ENCODE peak calls at places on chromosomes 16 and 17, in eight cellular contexts. One of them, this sample, is unnamed.

GRCh38 chr17:72518333-72518732 is 397.5 kb downstream of the SOX9 start:
- DNase-seq in effector memory CD4-positive, alpha-beta T cell: no peak
- DNase-seq in pancreas: no peak
- DNase-seq in fibroblast of pulmonary artery: no peak
- DNase-seq in lower leg skin: no peak
- DNase-seq in fibroblast of mammary gland: no peak
- DNase-seq in AG04450: no peak
- DNase-seq in ascending aorta: no peak
- DNase-seq in this sample: no peak

GRCh38 chr17:7719661-7720060 is 2.1 kb downstream of the DNAH2 start:
- DNase-seq in effector memory CD4-positive, alpha-beta T cell: no peak
- DNase-seq in pancreas: no peak
- DNase-seq in fibroblast of pulmonary artery: no peak
- DNase-seq in lower leg skin: no peak
- DNase-seq in fibroblast of mammary gland: no peak
- DNase-seq in AG04450: no peak
- DNase-seq in ascending aorta: no peak
- DNase-seq in this sample: no peak

GRCh38 chr16:54106078-54106477 is 180.5 kb downstream of the IRX3 start:
- DNase-seq in effector memory CD4-positive, alpha-beta T cell: no peak
- DNase-seq in pancreas: no peak
- DNase-seq in fibroblast of pulmonary artery: no peak
- DNase-seq in lower leg skin: no peak
- DNase-seq in fibroblast of mammary gland: no peak
- DNase-seq in AG04450: no peak
- DNase-seq in ascending aorta: no peak
- DNase-seq in this sample: no peak

GRCh38 chr17:57293077-57293476 is 36.8 kb downstream of the MSI2 start:
- DNase-seq in effector memory CD4-positive, alpha-beta T cell: no peak
- DNase-seq in pancreas: peak
- DNase-seq in fibroblast of pulmonary artery: no peak
- DNase-seq in lower leg skin: peak
- DNase-seq in fibroblast of mammary gland: no peak
- DNase-seq in AG04450: no peak
- DNase-seq in ascending aorta: no peak
- DNase-seq in this sample: no peak

GRCh38 chr16:19315889-19316288 is 30.4 kb downstream of the CLEC19A start:
- DNase-seq in effector memory CD4-positive, alpha-beta T cell: no peak
- DNase-seq in pancreas: no peak
- DNase-seq in fibroblast of pulmonary artery: no peak
- DNase-seq in lower leg skin: no peak
- DNase-seq in fibroblast of mammary gland: no peak
- DNase-seq in AG04450: no peak
- DNase-seq in ascending aorta: no peak
- DNase-seq in this sample: no peak

GRCh38 chr16:53090271-53090590 is 35.4 kb downstream of the CHD9 start:
- DNase-seq in effector memory CD4-positive, alpha-beta T cell: no peak
- DNase-seq in pancreas: no peak
- DNase-seq in fibroblast of pulmonary artery: no peak
- DNase-seq in lower leg skin: no peak
- DNase-seq in fibroblast of mammary gland: no peak
- DNase-seq in AG04450: no peak
- DNase-seq in ascending aorta: no peak
- DNase-seq in this sample: no peak

GRCh38 chr17:63634163-63634562 is 11.9 kb downstream of the MAP3K3 start:
- DNase-seq in effector memory CD4-positive, alpha-beta T cell: no peak
- DNase-seq in pancreas: no peak
- DNase-seq in fibroblast of pulmonary artery: peak
- DNase-seq in lower leg skin: no peak
- DNase-seq in fibroblast of mammary gland: no peak
- DNase-seq in AG04450: no peak
- DNase-seq in ascending aorta: no peak
- DNase-seq in this sample: peak

GRCh38 chr17:44170499-44171201 is at the start of gene ASB16:
- DNase-seq in effector memory CD4-positive, alpha-beta T cell: no peak
- DNase-seq in pancreas: peak
- DNase-seq in fibroblast of pulmonary artery: no peak
- DNase-seq in lower leg skin: no peak
- DNase-seq in fibroblast of mammary gland: peak
- DNase-seq in AG04450: no peak
- DNase-seq in ascending aorta: no peak
- DNase-seq in this sample: peak

GRCh38 chr17:71055128-71055527 is 885.8 kb downstream of the KCNJ2 start:
- DNase-seq in effector memory CD4-positive, alpha-beta T cell: no peak
- DNase-seq in pancreas: no peak
- DNase-seq in fibroblast of pulmonary artery: peak
- DNase-seq in lower leg skin: no peak
- DNase-seq in fibroblast of mammary gland: peak
- DNase-seq in AG04450: peak
- DNase-seq in ascending aorta: no peak
- DNase-seq in this sample: no peak

GRCh38 chr16:56258508-56259424 is 67.5 kb downstream of the GNAO1 start:
- DNase-seq in effector memory CD4-positive, alpha-beta T cell: no peak
- DNase-seq in pancreas: no peak
- DNase-seq in fibroblast of pulmonary artery: no peak
- DNase-seq in lower leg skin: no peak
- DNase-seq in fibroblast of mammary gland: no peak
- DNase-seq in AG04450: no peak
- DNase-seq in ascending aorta: no peak
- DNase-seq in this sample: no peak

GRCh38 chr17:74126179-74126900 is 77.1 kb upstream of the RPL38 start:
- DNase-seq in effector memory CD4-positive, alpha-beta T cell: no peak
- DNase-seq in pancreas: no peak
- DNase-seq in fibroblast of pulmonary artery: no peak
- DNase-seq in lower leg skin: no peak
- DNase-seq in fibroblast of mammary gland: no peak
- DNase-seq in AG04450: no peak
- DNase-seq in ascending aorta: no peak
- DNase-seq in this sample: no peak

GRCh38 chr16:50114357-50115129 is 38.6 kb upstream of the TENT4B start:
- DNase-seq in effector memory CD4-positive, alpha-beta T cell: no peak
- DNase-seq in pancreas: no peak
- DNase-seq in fibroblast of pulmonary artery: no peak
- DNase-seq in lower leg skin: no peak
- DNase-seq in fibroblast of mammary gland: no peak
- DNase-seq in AG04450: no peak
- DNase-seq in ascending aorta: no peak
- DNase-seq in this sample: no peak

GRCh38 chr16:66503030-66503429 is 46.9 kb downstream of the TK2 start:
- DNase-seq in effector memory CD4-positive, alpha-beta T cell: no peak
- DNase-seq in pancreas: no peak
- DNase-seq in fibroblast of pulmonary artery: no peak
- DNase-seq in lower leg skin: no peak
- DNase-seq in fibroblast of mammary gland: no peak
- DNase-seq in AG04450: no peak
- DNase-seq in ascending aorta: no peak
- DNase-seq in this sample: peak

GRCh38 chr16:19664166-19664565 is 53.9 kb downstream of the KNOP1 start:
- DNase-seq in effector memory CD4-positive, alpha-beta T cell: no peak
- DNase-seq in pancreas: no peak
- DNase-seq in fibroblast of pulmonary artery: no peak
- DNase-seq in lower leg skin: no peak
- DNase-seq in fibroblast of mammary gland: no peak
- DNase-seq in AG04450: no peak
- DNase-seq in ascending aorta: no peak
- DNase-seq in this sample: no peak

GRCh38 chr17:58318065-58318481 is 10.5 kb downstream of the TSPOAP1 start:
- DNase-seq in effector memory CD4-positive, alpha-beta T cell: no peak
- DNase-seq in pancreas: no peak
- DNase-seq in fibroblast of pulmonary artery: no peak
- DNase-seq in lower leg skin: no peak
- DNase-seq in fibroblast of mammary gland: no peak
- DNase-seq in AG04450: no peak
- DNase-seq in ascending aorta: no peak
- DNase-seq in this sample: no peak

GRCh38 chr16:84833542-84834402 is 14.0 kb downstream of the CRISPLD2 start:
- DNase-seq in effector memory CD4-positive, alpha-beta T cell: no peak
- DNase-seq in pancreas: no peak
- DNase-seq in fibroblast of pulmonary artery: no peak
- DNase-seq in lower leg skin: no peak
- DNase-seq in fibroblast of mammary gland: peak
- DNase-seq in AG04450: no peak
- DNase-seq in ascending aorta: no peak
- DNase-seq in this sample: no peak

GRCh38 chr16:12229759-12230594 is 253.4 kb downstream of the SNX29 start:
- DNase-seq in effector memory CD4-positive, alpha-beta T cell: no peak
- DNase-seq in pancreas: no peak
- DNase-seq in fibroblast of pulmonary artery: peak
- DNase-seq in lower leg skin: no peak
- DNase-seq in fibroblast of mammary gland: peak
- DNase-seq in AG04450: peak
- DNase-seq in ascending aorta: no peak
- DNase-seq in this sample: peak

GRCh38 chr16:6570520-6570919 is 762.1 kb upstream of the RBFOX1 start:
- DNase-seq in effector memory CD4-positive, alpha-beta T cell: no peak
- DNase-seq in pancreas: no peak
- DNase-seq in fibroblast of pulmonary artery: no peak
- DNase-seq in lower leg skin: no peak
- DNase-seq in fibroblast of mammary gland: no peak
- DNase-seq in AG04450: no peak
- DNase-seq in ascending aorta: no peak
- DNase-seq in this sample: no peak

GRCh38 chr16:997440-998051 is 16.0 kb downstream of the SOX8 start:
- DNase-seq in effector memory CD4-positive, alpha-beta T cell: peak
- DNase-seq in pancreas: peak
- DNase-seq in fibroblast of pulmonary artery: peak
- DNase-seq in lower leg skin: no peak
- DNase-seq in fibroblast of mammary gland: peak
- DNase-seq in AG04450: no peak
- DNase-seq in ascending aorta: no peak
- DNase-seq in this sample: peak
- H3K4me3 ChIP-seq in effector memory CD4-positive, alpha-beta T cell: peak
- H3K4me3 ChIP-seq in pancreas: no peak
- H3K4me3 ChIP-seq in fibroblast of pulmonary artery: no peak
- H3K4me3 ChIP-seq in lower leg skin: no peak
- H3K4me3 ChIP-seq in fibroblast of mammary gland: no peak
- H3K4me3 ChIP-seq in AG04450: no peak
- H3K4me3 ChIP-seq in ascending aorta: no peak
- H3K4me3 ChIP-seq in this sample: no peak

GRCh38 chr17:28206292-28206691 is 112.7 kb upstream of the TMEM97 start:
- DNase-seq in effector memory CD4-positive, alpha-beta T cell: no peak
- DNase-seq in pancreas: no peak
- DNase-seq in fibroblast of pulmonary artery: no peak
- DNase-seq in lower leg skin: no peak
- DNase-seq in fibroblast of mammary gland: no peak
- DNase-seq in AG04450: no peak
- DNase-seq in ascending aorta: no peak
- DNase-seq in this sample: no peak
- H3K4me3 ChIP-seq in effector memory CD4-positive, alpha-beta T cell: no peak
- H3K4me3 ChIP-seq in pancreas: no peak
- H3K4me3 ChIP-seq in fibroblast of pulmonary artery: no peak
- H3K4me3 ChIP-seq in lower leg skin: no peak
- H3K4me3 ChIP-seq in fibroblast of mammary gland: no peak
- H3K4me3 ChIP-seq in AG04450: no peak
- H3K4me3 ChIP-seq in ascending aorta: no peak
- H3K4me3 ChIP-seq in this sample: no peak

GRCh38 chr17:19237389-19238166 is 412 bp downstream of the EPN2 start:
- DNase-seq in effector memory CD4-positive, alpha-beta T cell: peak
- DNase-seq in pancreas: peak
- DNase-seq in fibroblast of pulmonary artery: no peak
- DNase-seq in lower leg skin: no peak
- DNase-seq in fibroblast of mammary gland: no peak
- DNase-seq in AG04450: no peak
- DNase-seq in ascending aorta: no peak
- DNase-seq in this sample: no peak

GRCh38 chr17:19242926-19243325 is 5.8 kb downstream of the EPN2 start:
- DNase-seq in effector memory CD4-positive, alpha-beta T cell: no peak
- DNase-seq in pancreas: no peak
- DNase-seq in fibroblast of pulmonary artery: no peak
- DNase-seq in lower leg skin: no peak
- DNase-seq in fibroblast of mammary gland: no peak
- DNase-seq in AG04450: no peak
- DNase-seq in ascending aorta: no peak
- DNase-seq in this sample: no peak

GRCh38 chr17:19242323-19242722 is 5.2 kb downstream of the EPN2 start:
- DNase-seq in effector memory CD4-positive, alpha-beta T cell: no peak
- DNase-seq in pancreas: no peak
- DNase-seq in fibroblast of pulmonary artery: no peak
- DNase-seq in lower leg skin: no peak
- DNase-seq in fibroblast of mammary gland: no peak
- DNase-seq in AG04450: no peak
- DNase-seq in ascending aorta: no peak
- DNase-seq in this sample: no peak

GRCh38 chr17:19239544-19239943 is 2.4 kb downstream of the EPN2 start:
- DNase-seq in effector memory CD4-positive, alpha-beta T cell: no peak
- DNase-seq in pancreas: no peak
- DNase-seq in fibroblast of pulmonary artery: peak
- DNase-seq in lower leg skin: no peak
- DNase-seq in fibroblast of mammary gland: no peak
- DNase-seq in AG04450: no peak
- DNase-seq in ascending aorta: no peak
- DNase-seq in this sample: no peak

DNA sequence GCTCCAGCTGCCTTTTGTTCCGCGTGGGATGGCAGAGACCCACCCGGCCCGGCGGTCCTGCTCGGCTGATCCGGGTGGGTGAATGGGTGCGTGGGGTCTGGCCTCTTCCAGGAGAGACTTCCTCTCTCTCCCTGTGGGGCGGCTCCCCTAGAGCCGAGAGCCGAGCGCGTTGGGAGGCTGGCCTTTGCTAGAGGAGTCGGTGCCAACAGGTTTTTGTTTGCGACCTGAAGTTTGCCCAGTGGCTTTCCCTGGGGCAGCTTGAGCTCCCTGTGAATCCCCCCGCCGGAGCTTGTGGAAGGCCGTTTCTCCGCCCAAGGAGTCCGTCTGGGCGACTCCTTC is 970 bp downstream of the EPN2 start:
- DNase-seq in effector memory CD4-positive, alpha-beta T cell: no peak
- DNase-seq in pancreas: peak
- DNase-seq in fibroblast of pulmonary artery: no peak
- DNase-seq in lower leg skin: no peak
- DNase-seq in fibroblast of mammary gland: no peak
- DNase-seq in AG04450: no peak
- DNase-seq in ascending aorta: no peak
- DNase-seq in this sample: no peak
- H3K4me3 ChIP-seq in effector memory CD4-positive, alpha-beta T cell: peak
- H3K4me3 ChIP-seq in pancreas: peak
- H3K4me3 ChIP-seq in fibroblast of pulmonary artery: peak
- H3K4me3 ChIP-seq in lower leg skin: peak
- H3K4me3 ChIP-seq in fibroblast of mammary gland: peak
- H3K4me3 ChIP-seq in AG04450: peak
- H3K4me3 ChIP-seq in ascending aorta: peak
- H3K4me3 ChIP-seq in this sample: peak

DNA sequence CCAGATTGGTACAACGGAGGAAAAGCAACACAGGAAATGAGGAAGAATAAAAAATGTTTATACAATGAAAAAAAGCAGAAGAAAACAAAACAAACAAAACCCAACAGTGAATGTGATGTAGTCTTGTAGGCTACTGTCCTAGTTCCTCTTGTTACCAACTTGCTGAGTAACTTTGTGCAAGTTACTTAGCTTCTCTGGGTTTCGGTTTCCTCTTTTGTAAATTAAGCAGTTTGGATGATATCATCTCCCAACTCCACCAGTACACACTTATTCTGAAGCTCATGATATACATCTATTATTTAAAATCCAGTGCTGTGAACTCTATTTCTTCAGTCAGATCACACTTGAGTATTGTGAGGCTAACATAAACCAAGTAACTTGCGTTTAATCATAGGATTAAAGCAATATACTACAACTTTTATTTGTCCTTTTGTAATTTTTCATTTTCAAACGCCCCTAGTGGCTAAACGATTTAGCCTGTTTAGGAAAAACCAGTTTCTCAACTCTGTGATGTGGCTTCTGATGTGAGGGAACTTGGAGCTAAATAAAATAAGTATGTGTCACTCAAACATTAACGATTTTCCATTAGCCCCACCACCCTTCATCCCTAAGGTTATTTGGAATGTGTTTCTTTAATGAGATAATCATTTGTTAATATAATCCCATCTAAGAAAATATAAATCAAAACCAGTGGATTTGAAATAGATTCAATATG is 1.4 kb upstream of the UNK start:
- DNase-seq in effector memory CD4-positive, alpha-beta T cell: no peak
- DNase-seq in pancreas: peak
- DNase-seq in fibroblast of pulmonary artery: peak
- DNase-seq in lower leg skin: no peak
- DNase-seq in fibroblast of mammary gland: peak
- DNase-seq in AG04450: no peak
- DNase-seq in ascending aorta: no peak
- DNase-seq in this sample: peak
- H3K4me3 ChIP-seq in effector memory CD4-positive, alpha-beta T cell: peak
- H3K4me3 ChIP-seq in pancreas: no peak
- H3K4me3 ChIP-seq in fibroblast of pulmonary artery: no peak
- H3K4me3 ChIP-seq in lower leg skin: no peak
- H3K4me3 ChIP-seq in fibroblast of mammary gland: peak
- H3K4me3 ChIP-seq in AG04450: no peak
- H3K4me3 ChIP-seq in ascending aorta: no peak
- H3K4me3 ChIP-seq in this sample: peak